ENCODE peak calls at places on chromosome 11, in four cellular contexts. H is A549, D is K562, E is HepG2. T is an unnamed sample.

GRCh38 chr11:47389577-47390072 is 11.3 kb upstream of the SPI1 start:
- DNase-seq in E (no peak), H (no peak), D (no peak), T (no peak)

GRCh38 chr11:122170815-122171475 is 54.9 kb upstream of the BLID start:
- DNase-seq in E (no peak), D (no peak), H (no peak), T (no peak)

GRCh38 chr11:72643547-72643946 is 30.7 kb downstream of the PDE2A start:
- DNase-seq in H (peak), D (no peak), E (no peak), T (no peak)

GRCh38 chr11:100585728-100586127 is 101.4 kb upstream of the ARHGAP42 start:
- DNase-seq in H (no peak), E (no peak), D (no peak), T (no peak)

GRCh38 chr11:117519170-117519569 is 191.5 kb downstream of the CEP164 start:
- DNase-seq in H (no peak), D (no peak), E (peak), T (no peak)

GRCh38 chr11:101583180-101584128 is at the start of gene TRPC6:
- DNase-seq in H (peak), D (no peak), E (no peak), T (peak)

GRCh38 chr11:39569784-39570183 is 1889.7 kb downstream of the LRRC4C start:
- DNase-seq in H (no peak), D (no peak), E (no peak), T (no peak)

GRCh38 chr11:119431523-119431922 is 8.6 kb upstream of the THY1 start:
- DNase-seq in H (no peak), E (no peak), D (no peak), T (no peak)

GRCh38 chr11:70771099-70771885 is 373.0 kb downstream of the CTTN start:
- DNase-seq in E (no peak), H (no peak), D (no peak), T (no peak)

GRCh38 chr11:59368238-59369022 is 9.7 kb downstream of the OR5AN1 start:
- DNase-seq in H (no peak), D (no peak), E (no peak), T (no peak)

GRCh38 chr11:122082203-122082602 is 33.8 kb downstream of the BLID start:
- DNase-seq in E (no peak), H (no peak), D (no peak), T (no peak)

GRCh38 chr11:104572279-104572678 is 326.0 kb downstream of the CASP12 start:
- DNase-seq in H (no peak), D (no peak), E (no peak), T (no peak)

GRCh38 chr11:12009617-12010321 is 1.3 kb upstream of the DKK3 start:
- DNase-seq in H (no peak), D (no peak), E (no peak), T (no peak)

GRCh38 chr11:126799974-126800373 is 200.6 kb downstream of the KIRREL3 start:
- DNase-seq in D (no peak), H (no peak), E (no peak), T (no peak)

GRCh38 chr11:126628790-126629621 is 273.5 kb downstream of the ST3GAL4 start:
- DNase-seq in H (no peak), E (no peak), D (no peak), T (no peak)

GRCh38 chr11:77559686-77560425 is 29.9 kb upstream of the AQP11 start:
- DNase-seq in E (no peak), H (peak), D (no peak), T (no peak)

GRCh38 chr11:72250661-72251465 is 6.9 kb upstream of the PHOX2A start:
- DNase-seq in E (no peak), D (no peak), H (no peak), T (no peak)

GRCh38 chr11:22130462-22131053 is 62.3 kb upstream of the ANO5 start:
- DNase-seq in H (no peak), D (no peak), E (no peak), T (no peak)
- TF ChIP-seq ESRRA in H (no peak), D (no peak), E (no peak), T (no peak)

DNA sequence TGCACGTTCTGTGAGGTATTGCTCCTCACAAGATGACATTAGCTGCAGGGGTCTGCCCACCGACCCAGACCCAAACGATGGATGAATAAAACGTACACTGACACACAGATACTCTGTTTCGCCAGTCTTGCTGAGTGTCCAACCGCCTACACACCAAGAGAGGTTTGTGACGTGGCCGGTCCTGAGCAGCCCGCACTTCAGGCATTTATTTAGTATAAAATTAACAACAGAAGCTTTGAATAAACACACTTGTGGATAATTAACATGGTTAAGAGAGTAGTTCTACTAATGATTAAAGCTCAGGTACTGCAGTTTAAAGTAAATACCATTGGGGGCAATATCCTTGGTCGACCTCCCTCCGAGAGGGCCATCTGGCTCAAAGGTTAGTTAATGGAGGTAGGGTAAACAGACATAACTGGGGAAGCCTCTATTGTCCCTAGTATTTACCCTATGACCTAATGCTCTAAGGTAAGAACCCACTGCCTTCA is 75.7 kb downstream of the CCDC83 start:
- DNase-seq in E (peak), D (no peak), H (no peak), T (no peak)
- TF ChIP-seq HMGXB4 in E (no peak), D (no peak), H (no peak), T (no peak)

GRCh38 chr11:60952742-60953170 is 780 bp upstream of the SLC15A3 start:
- DNase-seq in H (no peak), D (no peak), E (no peak), T (no peak)

GRCh38 chr11:60957188-60957587 is 5.2 kb upstream of the SLC15A3 start:
- DNase-seq in E (no peak), D (no peak), H (no peak), T (no peak)

GRCh38 chr11:60953781-60954180 is 1.8 kb upstream of the SLC15A3 start:
- DNase-seq in H (no peak), E (no peak), D (no peak), T (no peak)

GRCh38 chr11:60954421-60954820 is 2.4 kb upstream of the SLC15A3 start:
- DNase-seq in D (no peak), H (no peak), E (no peak), T (no peak)

GRCh38 chr11:60955566-60955965 is 3.6 kb upstream of the SLC15A3 start:
- DNase-seq in E (no peak), H (no peak), D (no peak), T (no peak)
- TF ChIP-seq ESRRA in E (no peak), H (no peak), D (no peak), T (no peak)

GRCh38 chr11:69494851-69495250 is 13.4 kb downstream of the LINC01488 start:
- DNase-seq in D (no peak), E (no peak), H (no peak), T (no peak)
- TF ChIP-seq HMGXB4 in D (no peak), E (no peak), H (no peak), T (no peak)

T was measured in WTC11.